ENCODE peak calls at places on chromosomes 2 and 18, in four cellular contexts. T, V, I and F are unnamed samples.
A peak's percentile ranks its signal among the peaks of the same experiment; 100 is the strongest.

GRCh38 chr2:122135353-122135947 is 380.0 kb downstream of the TSN start:
- DNase-seq in T (no peak), V (no peak), I (no peak), F (no peak)

GRCh38 chr2:222057249-222058073 is 241.3 kb downstream of the PAX3 start:
- DNase-seq in T (no peak), V (no peak), I (no peak), F (no peak)

GRCh38 chr2:25056391-25056821 is 14.5 kb downstream of the EFR3B start:
- DNase-seq in T (no peak), I (no peak), V (no peak), F (no peak)

GRCh38 chr18:51952844-51953243 is 387.2 kb upstream of the DCC start:
- DNase-seq in V (no peak), I (no peak), T (no peak), F (no peak)

GRCh38 chr2:234998404-234999211 is 46.8 kb downstream of the SH3BP4 start:
- DNase-seq in I (no peak), V (no peak), T (peak; percentile 77), F (no peak)

GRCh38 chr2:96099861-96100798 is 16.2 kb downstream of the ADRA2B start:
- DNase-seq in V (no peak), I (no peak), T (peak; percentile 42), F (peak; percentile 3)

GRCh38 chr18:48531979-48532378 is 6.9 kb upstream of the CTIF start:
- DNase-seq in T (no peak), I (no peak), V (no peak), F (no peak)

GRCh38 chr2:142180820-142181533 is 50.2 kb upstream of the LRP1B start:
- DNase-seq in T (peak; percentile 88), I (no peak), V (peak; percentile 53), F (no peak)

GRCh38 chr18:62612246-62612645 is 89.4 kb downstream of the ZCCHC2 start:
- DNase-seq in I (no peak), T (no peak), V (no peak), F (no peak)

GRCh38 chr2:119958642-119959268 is 54.1 kb upstream of the EPB41L5 start:
- DNase-seq in T (no peak), V (peak; percentile 16), I (no peak), F (no peak)

GRCh38 chr2:23380562-23381065 is 4.4 kb upstream of the KLHL29 start:
- DNase-seq in T (no peak), V (no peak), I (no peak), F (peak; percentile 25)

GRCh38 chr2:212939777-212940531 is 211.5 kb downstream of the IKZF2 start:
- DNase-seq in T (no peak), V (no peak), I (no peak), F (no peak)

GRCh38 chr2:72864500-72864899 is 22.7 kb upstream of the SPR start:
- DNase-seq in T (no peak), V (peak; percentile 45), I (no peak), F (no peak)

GRCh38 chr2:205762883-205763282 is 80.6 kb downstream of the NRP2 start:
- DNase-seq in I (no peak), T (no peak), V (no peak), F (no peak)

DNA sequence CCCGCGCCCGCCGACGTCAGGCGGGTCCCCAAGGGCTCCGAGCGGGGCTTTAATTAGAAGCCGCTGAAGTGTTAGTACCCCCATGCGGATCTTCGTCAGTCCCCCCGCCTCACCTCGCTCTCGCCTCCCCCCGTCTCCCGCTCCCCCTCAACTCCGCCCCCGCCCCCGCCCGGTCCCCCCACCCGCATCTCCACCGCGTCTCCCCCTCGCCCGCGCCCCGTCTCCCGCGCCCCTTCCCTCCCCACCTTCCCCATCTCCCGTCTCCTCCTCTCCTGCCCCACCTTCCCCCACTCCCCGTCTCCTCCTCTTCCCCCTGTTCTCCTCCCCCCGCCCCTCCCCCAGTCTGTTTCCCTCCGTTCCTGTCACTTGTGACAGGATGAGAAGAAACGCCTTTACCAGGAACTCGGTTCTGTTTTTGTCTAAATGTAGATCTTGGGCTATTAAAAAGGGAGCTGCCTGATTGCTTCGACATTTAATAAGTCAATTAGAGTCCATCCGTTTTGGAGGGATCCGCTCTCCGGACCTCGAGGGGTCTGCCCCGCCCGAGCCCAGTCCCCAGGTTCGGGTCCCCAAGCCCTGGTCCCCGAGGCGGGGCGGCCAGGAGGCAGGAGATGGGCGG is 961 bp upstream of the ALKAL2 start:
- DNase-seq in I (no peak), V (no peak), T (peak; percentile 33), F (no peak)
- H3K4me3 ChIP-seq in I (peak overlapping the region; percentile 73), V (peak overlapping the region; percentile 49), T (peak overlapping the region; percentile 58), F (peak overlapping the region; percentile 47)

DNA sequence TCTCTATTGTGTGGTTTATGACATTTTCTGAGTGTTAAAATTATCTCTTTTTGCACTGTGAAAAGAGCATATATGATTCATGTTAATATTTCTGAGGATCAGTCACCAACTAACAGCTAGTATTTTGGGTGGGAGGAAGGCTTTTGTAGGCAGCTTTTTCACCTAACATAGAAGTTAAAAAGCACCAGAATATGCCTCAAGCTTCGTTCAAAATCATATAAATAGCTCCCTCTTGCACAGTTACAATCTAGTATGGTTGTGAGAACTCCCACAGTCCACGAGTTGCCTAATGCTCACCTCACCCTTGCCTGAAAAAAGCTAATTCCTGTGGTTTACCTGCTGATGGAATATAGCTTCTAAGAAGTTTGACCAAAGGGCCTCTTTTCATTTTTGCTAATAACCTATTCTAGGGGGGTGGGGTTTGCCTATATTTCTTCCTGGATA is 167.2 kb upstream of the FOSL2 start:
- DNase-seq in T (no peak), I (no peak), V (no peak), F (no peak)
- H3K27ac ChIP-seq in T (no peak overlapping the region), I (no peak overlapping the region), V (no peak overlapping the region), F (no peak overlapping the region)

GRCh38 chr2:130393318-130393910 is 37.6 kb downstream of the PTPN18 start:
- DNase-seq in V (no peak), I (no peak), T (no peak), F (no peak)

GRCh38 chr2:130390460-130391057 is 34.7 kb downstream of the PTPN18 start:
- DNase-seq in T (no peak), V (no peak), I (peak; percentile 33), F (peak; percentile 36)

GRCh38 chr2:130389783-130390182 is 33.9 kb downstream of the PTPN18 start:
- DNase-seq in V (no peak), I (no peak), T (no peak), F (no peak)

GRCh38 chr2:130391058-130391871 is 35.4 kb downstream of the PTPN18 start:
- DNase-seq in T (peak; percentile 85), V (peak; percentile 57), I (peak; percentile 80), F (peak; percentile 86)

GRCh38 chr2:130391872-130392670 is 36.2 kb downstream of the PTPN18 start:
- DNase-seq in T (peak; percentile 56), V (no peak), I (peak; percentile 26), F (no peak)
- TF ChIP-seq CTCF in T (no peak), V (peak; percentile 34), I (no peak), F (no peak)

GRCh38 chr2:88856409-88857135 is 165.1 kb downstream of the RPIA start:
- DNase-seq in I (no peak), V (no peak), T (no peak), F (no peak)

GRCh38 chr2:88852753-88853402 is 161.4 kb downstream of the RPIA start:
- DNase-seq in T (no peak), V (no peak), I (no peak), F (no peak)

GRCh38 chr2:88855620-88856408 is 164.3 kb downstream of the RPIA start:
- DNase-seq in T (no peak), I (no peak), V (no peak), F (no peak)

GRCh38 chr2:88853403-88853790 is 161.9 kb downstream of the RPIA start:
- DNase-seq in V (no peak), T (no peak), I (no peak), F (no peak)

GRCh38 chr2:88854528-88854927 is 163.1 kb downstream of the RPIA start:
- DNase-seq in T (no peak), I (no peak), V (no peak), F (no peak)
- H3K4me3 ChIP-seq in T (no peak overlapping the region), I (no peak overlapping the region), V (no peak overlapping the region), F (no peak overlapping the region)

DNA sequence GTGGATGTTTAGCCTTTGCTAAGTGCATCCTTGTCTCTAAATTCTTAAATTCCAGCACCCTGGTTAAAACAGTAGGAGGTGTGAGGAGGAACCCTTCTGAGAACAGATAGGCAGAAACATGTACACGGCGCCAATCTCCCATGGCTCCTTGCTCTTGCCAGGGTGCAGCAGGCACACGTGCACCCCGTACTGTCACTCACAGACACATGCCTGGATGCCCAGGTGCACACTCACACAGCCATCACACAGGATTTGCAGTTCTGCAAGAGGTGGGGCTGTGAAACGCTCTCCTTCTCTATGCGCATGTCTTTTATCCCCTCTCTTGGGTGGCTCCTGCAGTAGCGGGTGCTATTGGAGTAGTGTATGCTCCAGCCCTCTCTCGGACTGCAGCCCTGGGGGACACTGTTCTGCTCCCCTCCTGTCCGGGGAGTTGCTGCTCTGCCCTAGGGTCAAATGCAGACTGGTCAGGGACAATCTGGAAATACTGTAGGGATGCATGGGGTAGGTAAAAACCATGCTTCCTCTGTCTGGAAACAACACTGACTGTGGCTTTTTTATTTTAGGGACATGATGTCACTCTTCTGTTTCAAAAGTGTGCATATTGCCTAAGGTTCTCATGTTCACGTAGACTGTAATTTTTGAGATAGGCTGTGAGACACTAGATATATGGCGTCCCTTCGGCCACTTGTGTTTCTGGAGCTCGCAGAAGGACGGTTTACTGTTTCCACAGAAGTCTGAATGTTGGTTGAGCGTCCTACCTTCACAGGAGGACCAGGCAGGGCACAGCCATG is 118.5 kb downstream of the PRKCE start:
- DNase-seq in I (no peak), T (no peak), V (no peak), F (no peak)
- H3K27ac ChIP-seq in I (no peak overlapping the region), T (no peak overlapping the region), V (no peak overlapping the region), F (peak overlapping the region; percentile 64)

GRCh38 chr2:138323382-138324067 is 178.0 kb upstream of the SPOPL start:
- DNase-seq in V (no peak), I (no peak), T (no peak), F (no peak)

GRCh38 chr2:138319616-138320015 is 182.0 kb upstream of the SPOPL start:
- DNase-seq in I (no peak), V (no peak), T (no peak), F (no peak)

GRCh38 chr2:138327967-138328366 is 173.6 kb upstream of the SPOPL start:
- DNase-seq in I (no peak), T (no peak), V (no peak), F (no peak)

GRCh38 chr2:138321458-138321857 is 180.1 kb upstream of the SPOPL start:
- DNase-seq in V (no peak), I (no peak), T (no peak), F (no peak)

DNA sequence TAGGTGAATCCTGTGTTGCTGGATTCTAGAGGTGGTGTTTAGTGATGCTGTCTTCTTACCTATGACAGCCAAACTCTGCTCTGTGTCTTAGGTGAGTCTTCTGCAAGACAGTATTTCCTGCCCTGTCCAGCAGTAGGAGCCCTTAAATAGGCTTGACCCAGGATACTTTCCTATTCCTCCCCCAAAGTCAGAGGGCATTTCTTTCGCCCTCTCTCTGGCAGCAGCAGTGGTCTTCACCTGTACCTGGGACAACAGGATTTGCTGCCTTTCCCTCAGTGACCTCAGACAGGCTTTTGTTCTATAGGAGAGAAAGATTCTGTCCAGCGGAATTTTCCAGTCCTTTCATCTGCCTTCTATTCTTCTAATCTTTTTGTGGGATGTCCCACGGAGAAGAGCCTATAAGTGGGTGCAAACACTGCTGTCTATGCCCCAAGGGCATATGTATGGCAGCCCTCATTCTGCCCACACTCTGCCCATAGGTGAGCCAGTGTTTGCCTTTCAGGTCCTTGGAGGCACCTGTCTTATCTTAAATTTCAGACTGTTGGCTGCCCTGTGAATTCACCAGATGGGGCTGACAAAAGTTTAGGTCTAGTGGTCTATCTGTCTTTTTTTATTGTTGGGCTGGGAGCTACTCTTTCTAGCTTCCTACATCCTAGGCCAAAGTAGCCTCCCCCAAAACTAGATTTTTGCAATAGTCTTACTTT is 177.3 kb upstream of the SPOPL start:
- DNase-seq in I (no peak), V (no peak), T (no peak), F (no peak)
- TF ChIP-seq CTCF in I (no peak), V (no peak), T (no peak), F (no peak)

GRCh38 chr2:55408946-55409868 is 10.4 kb downstream of the CCDC88A start:
- DNase-seq in T (no peak), I (no peak), V (no peak), F (no peak)
- H3K4me3 ChIP-seq in T (no peak overlapping the region), I (no peak overlapping the region), V (no peak overlapping the region), F (no peak overlapping the region)